ENCODE peak calls at places on chromosome 10, in seven cellular contexts. F is BJ, D is PC-3, T is choroid plexus epithelial cell, B is upper lobe of right lung, A is kidney epithelial cell, G is cardiac muscle cell. I is an unnamed sample.

GRCh38 chr10:27372095-27372494 is 131.5 kb upstream of the ACBD5 start:
- DNase-seq in B (no peak), D (peak; percentile 45), G (no peak), T (no peak), F (peak; percentile 52), A (no peak), I (no peak)

GRCh38 chr10:24556746-24557742 is 166.6 kb downstream of the ARHGAP21 start:
- DNase-seq in D (peak; percentile 74), F (no peak), G (peak; percentile 85), T (peak; percentile 93), A (peak; percentile 26), B (no peak), I (peak; percentile 59)

GRCh38 chr10:102468683-102469082 is 17.3 kb upstream of the C10orf95 start:
- DNase-seq in D (no peak), G (peak; percentile 55), F (no peak), T (no peak), B (no peak), A (no peak), I (no peak)

GRCh38 chr10:124498071-124498470 is 36.4 kb downstream of the LHPP start:
- DNase-seq in F (no peak), G (no peak), T (no peak), D (no peak), B (no peak), A (peak; percentile 39), I (no peak)

GRCh38 chr10:132788180-132788830 is 2.4 kb upstream of the NKX6-2 start:
- DNase-seq in D (peak; percentile 8), B (no peak), A (no peak), G (peak; percentile 22), F (no peak), T (peak; percentile 10), I (no peak)

GRCh38 chr10:71068811-71069411 is 143.5 kb upstream of the UNC5B start:
- DNase-seq in T (peak; percentile 6), B (no peak), D (peak; percentile 85), F (no peak), A (no peak), G (peak; percentile 25), I (no peak)

GRCh38 chr10:119860866-119861601 is 11.6 kb downstream of the MCMBP start:
- DNase-seq in F (no peak), A (no peak), G (no peak), T (no peak), B (no peak), D (no peak), I (no peak)

GRCh38 chr10:25226775-25227682 is 52.2 kb downstream of the GPR158 start:
- DNase-seq in B (no peak), G (peak; percentile 84), F (no peak), D (peak; percentile 59), T (peak; percentile 74), A (peak; percentile 1), I (no peak)

GRCh38 chr10:116007256-116007891 is 265.6 kb downstream of the GFRA1 start:
- DNase-seq in A (no peak), G (no peak), B (no peak), T (no peak), D (no peak), F (no peak), I (no peak)

GRCh38 chr10:86899670-86900276 is 57.6 kb downstream of the MMRN2 start:
- DNase-seq in G (peak; percentile 83), D (peak; percentile 67), T (peak; percentile 86), A (no peak), F (no peak), B (no peak), I (peak; percentile 10)

GRCh38 chr10:4215963-4216575 is 431.1 kb upstream of the KLF6 start:
- DNase-seq in T (no peak), F (no peak), A (no peak), G (no peak), B (no peak), D (no peak), I (no peak)

GRCh38 chr10:15046626-15047025 is 2.9 kb downstream of the OLAH start:
- DNase-seq in A (no peak), D (peak; percentile 30), B (no peak), G (peak; percentile 85), T (peak; percentile 94), F (peak; percentile 61), I (peak; percentile 55)

GRCh38 chr10:65898055-65898454 is 1027.8 kb upstream of the LRRTM3 start:
- DNase-seq in B (no peak), A (no peak), D (no peak), T (no peak), G (no peak), F (no peak), I (no peak)

GRCh38 chr10:129877773-129878371 is 86.2 kb downstream of the EBF3 start:
- DNase-seq in T (peak; percentile 3), A (no peak), G (peak; percentile 32), F (no peak), B (no peak), D (peak; percentile 15), I (no peak)

GRCh38 chr10:111999915-112000302 is 183.7 kb downstream of the GPAM start:
- DNase-seq in T (no peak), F (no peak), G (no peak), B (no peak), A (no peak), D (no peak), I (no peak)

GRCh38 chr10:62831346-62831745 is 15.2 kb upstream of the EGR2 start:
- DNase-seq in T (peak; percentile 81), F (no peak), B (no peak), D (peak; percentile 86), A (no peak), G (peak; percentile 89), I (peak; percentile 42)

GRCh38 chr10:90179696-90180407 is 478.5 kb downstream of the KIF20B start:
- DNase-seq in D (peak; percentile 76), G (peak; percentile 99), A (peak; percentile 63), T (peak; percentile 99), B (no peak), F (peak; percentile 93), I (peak; percentile 45)

GRCh38 chr10:19954601-19955000 is 138.4 kb downstream of the PLXDC2 start:
- DNase-seq in D (no peak), T (no peak), A (no peak), G (no peak), F (no peak), B (no peak), I (no peak)

GRCh38 chr10:12419279-12419847 is 70.0 kb downstream of the CAMK1D start:
- DNase-seq in B (no peak), G (peak; percentile 90), A (peak; percentile 96), T (peak; percentile 97), D (peak; percentile 88), F (peak; percentile 81), I (peak; percentile 91)

GRCh38 chr10:25016349-25017246 is at the start of gene THNSL1:
- DNase-seq in B (peak; percentile 100), D (peak; percentile 95), F (peak; percentile 94), G (peak; percentile 100), A (peak; percentile 96), T (peak; percentile 99), I (peak; percentile 86)

GRCh38 chr10:45514283-45515270 is 140.6 kb downstream of the ALOX5 start:
- DNase-seq in G (no peak), T (peak; percentile 29), D (peak; percentile 7), A (no peak), F (no peak), B (no peak), I (no peak)

GRCh38 chr10:48187713-48188541 is 86.6 kb downstream of the FRMPD2 start:
- DNase-seq in G (no peak), D (no peak), F (no peak), B (no peak), T (no peak), A (peak; percentile 12), I (no peak)

GRCh38 chr10:26987851-26988250 is 112.4 kb downstream of the ANKRD26 start:
- DNase-seq in T (peak; percentile 1), A (no peak), F (no peak), G (no peak), B (no peak), D (no peak), I (no peak)

GRCh38 chr10:77505431-77506334 is 131.9 kb downstream of the KCNMA1 start:
- DNase-seq in B (no peak), F (peak; percentile 88), G (peak; percentile 73), D (peak; percentile 99), T (peak; percentile 72), A (peak; percentile 85), I (peak; percentile 93)

GRCh38 chr10:100847440-100847839 is 65.3 kb upstream of the SLF2 start:
- DNase-seq in D (peak; percentile 16), T (no peak), A (no peak), F (no peak), G (no peak), B (no peak), I (no peak)

GRCh38 chr10:113368660-113369059 is 184.2 kb upstream of the HABP2 start:
- DNase-seq in G (no peak), T (no peak), D (no peak), F (no peak), A (no peak), B (no peak), I (no peak)
- TF ChIP-seq CTCF in G (no peak), T (no peak), D (no peak), F (no peak), A (no peak), B (no peak), I (no peak)

DNA sequence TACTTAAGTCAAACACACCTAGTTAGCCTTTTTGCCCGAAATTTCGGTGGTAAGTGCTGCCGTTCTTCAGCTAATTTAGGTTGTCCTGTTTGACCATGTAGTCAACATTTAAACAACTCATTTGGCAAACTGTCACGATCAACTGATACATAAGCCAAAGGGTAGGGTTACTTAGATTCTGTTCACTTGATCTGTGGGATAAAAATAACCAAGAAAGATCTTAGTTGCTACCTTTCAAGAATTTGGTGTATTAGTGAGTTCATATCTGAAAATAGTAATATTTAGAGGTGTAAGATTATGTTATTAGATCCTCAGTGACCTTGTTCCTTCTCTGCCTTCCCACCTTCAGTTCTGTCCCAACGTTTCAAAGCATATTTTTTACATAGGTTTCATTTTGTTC is 2.0 kb downstream of the TNKS2 start:
- DNase-seq in T (no peak), D (no peak), G (no peak), B (no peak), F (no peak), A (no peak), I (no peak)
- H3K4me3 ChIP-seq in T (peak overlapping the region; percentile 94), D (peak overlapping the region; percentile 98), G (peak overlapping the region; percentile 94), B (peak overlapping the region; percentile 96), F (peak overlapping the region; percentile 96), A (peak overlapping the region; percentile 98), I (peak overlapping the region; percentile 95)

GRCh38 chr10:809671-810350 is 120.3 kb upstream of the DIP2C start:
- DNase-seq in A (no peak), G (no peak), D (no peak), F (no peak), T (no peak), B (no peak), I (no peak)

GRCh38 chr10:812787-813186 is 118.7 kb downstream of the LARP4B start:
- DNase-seq in F (no peak), D (no peak), A (no peak), T (no peak), G (no peak), B (no peak), I (no peak)

GRCh38 chr10:811781-812180 is 119.7 kb downstream of the LARP4B start:
- DNase-seq in B (no peak), F (no peak), T (peak; percentile 47), A (no peak), G (peak; percentile 24), D (no peak), I (no peak)

GRCh38 chr10:811379-811778 is 120.1 kb downstream of the LARP4B start:
- DNase-seq in G (no peak), A (no peak), F (no peak), B (no peak), T (no peak), D (no peak), I (no peak)

GRCh38 chr10:810351-810846 is 120.9 kb upstream of the DIP2C start:
- DNase-seq in T (peak; percentile 49), A (no peak), F (no peak), D (no peak), B (no peak), G (peak; percentile 61), I (no peak)
- TF ChIP-seq CTCF in T (peak; percentile 57), A (peak; percentile 52), F (peak; percentile 39), D (no peak), B (peak; percentile 23), G (peak; percentile 51), I (peak; percentile 66)

GRCh38 chr10:110841767-110842267 is 29.9 kb upstream of the PDCD4 start:
- DNase-seq in F (no peak), D (no peak), A (no peak), G (no peak), T (no peak), B (no peak), I (no peak)
- H3K4me3 ChIP-seq in F (no peak overlapping the region), D (no peak overlapping the region), A (no peak overlapping the region), G (no peak overlapping the region), T (no peak overlapping the region), B (no peak overlapping the region), I (no peak overlapping the region)

I was measured in AG04449.